ENCODE peak calls at places on chromosomes 4 and X, in four cellular contexts. V is keratinocyte, H is H1, R is fibroblast of lung. B is an unnamed sample.

GRCh38 chr4:122156819-122157218 is 4.7 kb downstream of the BLTP1 start:
- DNase-seq in R (no peak), V (no peak), H (no peak), B (no peak)

GRCh38 chr4:136636155-136636554 is 896.1 kb downstream of the PCDH18 start:
- DNase-seq in H (no peak), R (no peak), V (no peak), B (no peak)

GRCh38 chr4:188658958-188659522 is 519.8 kb downstream of the TRIML1 start:
- DNase-seq in R (no peak), H (peak; percentile 80), V (no peak), B (no peak)

GRCh38 chr4:22413416-22413815 is 102.5 kb downstream of the ADGRA3 start:
- DNase-seq in H (no peak), R (no peak), V (no peak), B (no peak)

GRCh38 chrX:68504237-68504636 is 5.4 kb downstream of the YIPF6 start:
- DNase-seq in V (no peak), R (peak; percentile 67), H (no peak), B (no peak)

GRCh38 chr4:120843840-120844527 is 78.5 kb downstream of the PRDM5 start:
- DNase-seq in H (peak; percentile 61), V (no peak), R (no peak), B (no peak)

GRCh38 chrX:103533428-103534216 is 14.3 kb upstream of the RAB40A start:
- DNase-seq in R (peak; percentile 77), H (peak; percentile 83), V (peak; percentile 15), B (peak; percentile 67)

GRCh38 chr4:106058919-106059318 is 163.6 kb downstream of the NPNT start:
- DNase-seq in H (no peak), R (no peak), V (no peak), B (no peak)

DNA sequence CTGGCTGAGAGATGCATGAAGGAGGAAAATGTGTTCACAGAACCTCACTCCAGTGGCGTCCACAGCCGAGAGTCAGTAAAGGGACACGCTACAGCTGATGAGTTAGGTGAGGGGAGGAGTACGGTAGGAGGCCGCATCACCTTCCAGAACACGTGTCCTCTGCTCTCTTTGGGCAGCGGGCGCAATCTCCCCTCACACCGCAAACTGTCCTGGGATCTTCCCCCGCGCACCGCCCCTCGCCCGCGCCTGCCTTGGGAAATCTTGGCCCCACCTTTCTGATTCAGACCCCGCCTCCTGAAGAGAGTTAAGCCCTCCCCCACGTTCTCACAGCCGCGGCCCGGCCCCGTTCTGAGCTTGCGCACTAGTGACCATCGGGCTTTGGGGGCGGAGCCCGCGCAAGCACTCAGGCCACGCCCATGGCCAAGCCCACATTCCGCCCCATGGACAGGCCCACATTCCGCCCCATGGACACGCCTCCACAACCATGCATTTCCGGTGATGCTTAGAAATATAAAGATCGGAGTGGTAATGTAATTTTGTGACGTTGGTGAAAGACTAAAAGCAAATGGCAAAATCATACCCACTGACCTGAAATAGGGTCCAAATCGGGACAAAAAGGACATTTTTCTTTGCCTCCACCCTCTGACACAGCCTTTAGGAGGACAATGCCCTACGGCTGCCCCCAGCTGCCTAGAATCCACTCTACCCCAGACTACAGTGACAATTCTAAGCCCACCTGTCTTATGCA is 13.3 kb downstream of the SMIM10 start:
- DNase-seq in V (peak; percentile 61), H (peak; percentile 92), R (peak; percentile 90), B (peak; percentile 87)
- H3K27ac ChIP-seq in V (peak overlapping the region; percentile 45), H (peak overlapping the region; percentile 62), R (peak overlapping the region; percentile 42), B (no peak overlapping the region)

GRCh38 chr4:2788532-2789103 is 4.3 kb upstream of the SH3BP2 start:
- DNase-seq in V (no peak), H (no peak), R (no peak), B (no peak)

GRCh38 chr4:2786152-2786671 is 6.7 kb upstream of the SH3BP2 start:
- DNase-seq in R (no peak), H (no peak), V (no peak), B (no peak)

GRCh38 chr4:2788101-2788500 is 4.8 kb upstream of the SH3BP2 start:
- DNase-seq in H (no peak), R (no peak), V (no peak), B (no peak)

GRCh38 chr4:2786794-2787229 is 6.1 kb upstream of the SH3BP2 start:
- DNase-seq in R (no peak), H (no peak), V (no peak), B (no peak)

DNA sequence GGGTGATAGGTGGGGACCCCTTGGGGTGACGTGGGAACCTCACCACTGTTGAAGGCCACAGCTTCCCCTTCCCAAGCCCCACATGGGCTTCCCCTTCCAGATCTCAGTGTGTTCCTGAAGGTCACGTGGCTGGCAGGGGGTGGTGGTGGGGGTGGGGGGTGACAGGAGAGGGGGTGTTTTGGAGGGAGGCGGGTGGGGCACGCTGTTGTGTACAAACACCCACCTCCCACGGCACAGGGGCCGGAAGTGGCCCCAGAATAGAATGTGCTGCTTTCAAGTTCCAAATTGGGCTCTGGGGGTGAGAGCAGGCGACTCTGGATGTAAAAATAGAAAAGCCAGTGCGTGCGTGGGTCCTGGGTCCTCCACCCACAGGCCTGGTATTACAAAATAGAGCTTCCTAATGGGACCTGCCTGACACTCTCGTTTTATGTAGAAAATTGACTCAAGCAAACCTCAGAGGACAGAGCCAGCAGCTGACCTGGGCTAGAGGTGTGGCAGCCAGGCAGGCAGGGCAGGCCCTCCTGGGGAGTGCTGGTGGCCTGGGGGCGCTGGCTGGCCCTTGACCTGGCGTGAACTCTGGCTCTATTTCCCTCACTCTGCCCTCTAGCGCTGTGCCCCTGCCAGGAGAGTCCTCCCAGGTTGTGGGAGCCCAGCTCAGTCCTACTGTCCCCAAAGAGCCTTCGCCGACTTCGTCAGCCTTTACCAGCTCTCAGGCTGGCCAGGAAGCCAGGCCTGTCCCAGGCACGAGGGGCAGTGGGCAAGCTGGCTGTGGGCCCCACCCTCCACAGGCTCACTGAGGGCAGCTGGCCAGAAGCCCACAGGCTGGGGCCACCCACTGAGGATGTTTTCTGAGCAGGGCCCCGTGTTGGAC is 5.4 kb upstream of the SH3BP2 start:
- DNase-seq in R (no peak), H (no peak), V (no peak), B (no peak)
- H3K4me1 ChIP-seq in R (peaks cover 3% of the 10 kb centered on the region), H (peaks cover 3% of the 10 kb centered on the region), V (no peaks in the 10 kb centered on the region), B (peaks cover 1% of the 10 kb centered on the region)

GRCh38 chr4:26130173-26130572 is 190.6 kb upstream of the RBPJ start:
- DNase-seq in H (no peak), R (no peak), V (no peak), B (no peak)
- H3K9ac ChIP-seq in H (no peak overlapping the region), R (no peak overlapping the region), V (no peak overlapping the region), B (no peak overlapping the region)

GRCh38 chrX:13190051-13190450 is 129.8 kb downstream of the ATXN3L start:
- DNase-seq in R (no peak), V (no peak), H (no peak), B (no peak)

GRCh38 chrX:13189380-13189779 is 130.5 kb downstream of the ATXN3L start:
- DNase-seq in V (no peak), R (no peak), H (no peak), B (no peak)

GRCh38 chrX:13194291-13195103 is 125.4 kb downstream of the ATXN3L start:
- DNase-seq in V (no peak), H (no peak), R (peak; percentile 22), B (no peak)

GRCh38 chrX:13188731-13189309 is 131.0 kb downstream of the ATXN3L start:
- DNase-seq in R (peak; percentile 27), H (no peak), V (no peak), B (no peak)
- H3K27ac ChIP-seq in R (no peak overlapping the region), H (no peak overlapping the region), V (no peak overlapping the region), B (no peak overlapping the region)

DNA sequence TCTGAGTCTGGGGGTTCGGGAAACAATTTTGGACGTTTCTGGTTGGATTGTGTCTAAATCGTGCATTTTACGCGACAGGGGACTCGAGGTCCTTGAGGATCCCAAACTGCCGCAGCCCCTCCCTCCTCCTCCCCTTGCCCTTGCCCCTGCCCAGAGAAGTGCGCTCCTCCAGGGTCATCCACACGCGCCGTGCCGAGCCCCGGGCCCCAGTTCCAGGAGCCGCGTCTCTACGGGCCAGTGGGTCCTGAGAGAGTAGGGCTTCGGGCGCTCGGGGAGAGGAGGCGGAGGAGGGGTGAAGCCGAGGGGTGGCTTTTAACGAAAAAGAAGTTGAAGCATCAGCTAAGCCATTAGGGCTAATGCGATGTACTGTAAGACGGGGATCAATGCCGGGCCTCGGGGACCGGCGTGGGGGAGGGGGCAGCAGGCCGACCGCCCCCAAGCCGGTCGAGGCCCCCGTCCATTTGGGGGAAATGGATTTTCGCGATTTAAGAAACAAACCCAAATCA is 13.9 kb downstream of the HMX1 start:
- DNase-seq in H (peak; percentile 69), V (no peak), R (no peak), B (no peak)
- H3K4me1 ChIP-seq in H (peaks cover 18% of the 10 kb centered on the region), V (no peaks in the 10 kb centered on the region), R (no peaks in the 10 kb centered on the region), B (peaks cover 4% of the 10 kb centered on the region)

GRCh38 chr4:108902769-108903168 is 139.9 kb upstream of the ETNPPL start:
- DNase-seq in R (no peak), H (no peak), V (no peak), B (no peak)
- H3K9ac ChIP-seq in R (no peak overlapping the region), H (no peak overlapping the region), V (no peak overlapping the region), B (no peak overlapping the region)

DNA sequence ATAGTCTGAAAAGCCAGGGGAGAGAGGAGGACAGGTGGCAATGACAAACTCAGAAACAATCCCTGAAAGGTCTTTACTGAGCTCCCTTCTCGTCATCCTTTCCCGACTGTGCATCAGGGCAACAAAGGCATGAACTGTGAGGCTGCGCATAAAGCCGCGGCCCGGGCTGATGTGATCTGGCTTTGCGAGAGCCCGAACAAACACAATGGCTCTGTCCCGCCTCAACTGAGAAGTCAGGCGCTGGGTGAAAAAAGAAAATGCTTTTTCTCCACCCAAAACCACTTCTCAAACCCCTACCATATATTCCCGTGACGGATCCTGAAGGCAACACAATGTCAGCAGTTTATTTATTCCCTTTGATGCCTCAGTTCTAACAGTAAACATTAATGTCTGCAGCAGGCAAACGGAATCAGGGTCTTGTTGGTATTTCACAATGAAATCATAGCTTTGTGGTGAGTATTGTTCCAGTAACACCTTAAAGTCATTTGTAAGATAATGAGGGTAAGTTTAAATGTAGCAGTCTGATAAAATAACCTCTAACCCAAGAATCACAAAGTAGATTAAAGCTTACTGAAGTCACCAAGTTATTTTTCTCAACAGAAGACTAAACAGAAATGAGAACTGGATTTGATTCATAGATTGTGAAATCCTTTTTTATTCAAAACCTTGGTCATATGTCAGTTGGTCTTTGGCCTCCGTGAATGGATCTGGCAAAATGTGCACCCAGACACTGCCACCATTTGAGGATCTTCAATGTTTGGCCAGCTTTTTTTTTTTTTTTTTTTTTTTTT is 67.4 kb downstream of the APBB2 start:
- DNase-seq in R (peak; percentile 69), V (no peak), H (no peak), B (peak; percentile 72)
- H3K27ac ChIP-seq in R (peak overlapping the region; percentile 72), V (peak overlapping the region; percentile 19), H (no peak overlapping the region), B (peak overlapping the region; percentile 91)

DNA sequence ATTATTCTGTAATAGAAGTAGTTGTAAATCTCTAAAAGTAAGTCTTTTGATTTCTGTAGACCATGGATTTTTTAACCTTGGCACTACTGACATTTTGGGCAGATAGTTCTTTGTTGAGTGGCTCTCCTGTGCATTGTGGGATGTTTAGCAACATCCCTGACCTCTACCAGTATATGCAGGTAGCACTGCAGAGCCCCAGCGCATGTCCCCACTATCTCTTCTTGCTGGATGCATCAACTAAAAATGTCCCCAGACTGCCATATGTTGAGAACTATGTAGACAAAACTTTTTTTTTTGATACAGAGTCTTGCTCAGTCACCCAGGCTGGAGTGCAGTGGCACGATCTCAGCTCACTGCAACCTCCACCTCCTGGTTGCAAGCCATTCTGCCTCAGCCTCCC is 4.8 kb downstream of the UBE2K start:
- DNase-seq in H (no peak), R (no peak), V (no peak), B (no peak)
- H3K4me1 ChIP-seq in H (no peaks in the 10 kb centered on the region), R (peaks cover 2% of the 10 kb centered on the region), V (peaks cover 18% of the 10 kb centered on the region), B (peaks cover 16% of the 10 kb centered on the region)